ENCODE peak calls at places on chromosomes 5 and 9, in six cellular contexts. One of them, this sample, is unnamed.

GRCh38 chr5:113381791-113382190 is 53.0 kb downstream of the TSSK1B start:
- DNase-seq in heart left ventricle: no peak
- DNase-seq in GM13976: no peak
- DNase-seq in mucosa of descending colon: no peak
- DNase-seq in foreskin fibroblast: no peak
- DNase-seq in left lung: no peak
- DNase-seq in this sample: no peak

GRCh38 chr5:146109379-146109778 is 4.0 kb upstream of the PLAC8L1 start:
- DNase-seq in GM13976: no peak
- DNase-seq in foreskin fibroblast: no peak
- DNase-seq in heart left ventricle: no peak
- DNase-seq in left lung: no peak
- DNase-seq in mucosa of descending colon: no peak
- DNase-seq in this sample: no peak

GRCh38 chr9:130756460-130757152 is 63.0 kb downstream of the EXOSC2 start:
- DNase-seq in mucosa of descending colon: no peak
- DNase-seq in heart left ventricle: no peak
- DNase-seq in GM13976: no peak
- DNase-seq in left lung: no peak
- DNase-seq in foreskin fibroblast: peak
- DNase-seq in this sample: no peak

GRCh38 chr9:130845254-130845653 is 10.2 kb downstream of the ABL1 start:
- DNase-seq in GM13976: no peak
- DNase-seq in mucosa of descending colon: no peak
- DNase-seq in foreskin fibroblast: no peak
- DNase-seq in left lung: no peak
- DNase-seq in heart left ventricle: peak
- DNase-seq in this sample: no peak

GRCh38 chr5:177134653-177135225 is 1.2 kb downstream of the NSD1 start:
- DNase-seq in mucosa of descending colon: peak
- DNase-seq in left lung: no peak
- DNase-seq in heart left ventricle: no peak
- DNase-seq in GM13976: no peak
- DNase-seq in foreskin fibroblast: no peak
- DNase-seq in this sample: no peak

GRCh38 chr5:149617760-149618306 is 36.5 kb downstream of the ARHGEF37 start:
- DNase-seq in GM13976: no peak
- DNase-seq in mucosa of descending colon: no peak
- DNase-seq in heart left ventricle: no peak
- DNase-seq in left lung: no peak
- DNase-seq in foreskin fibroblast: no peak
- DNase-seq in this sample: no peak

GRCh38 chr5:172150514-172151425 is 37.3 kb downstream of the STK10 start:
- DNase-seq in mucosa of descending colon: peak
- DNase-seq in foreskin fibroblast: peak
- DNase-seq in GM13976: peak
- DNase-seq in heart left ventricle: peak
- DNase-seq in left lung: peak
- DNase-seq in this sample: peak

GRCh38 chr5:178121450-178122276 is 8.3 kb downstream of the N4BP3 start:
- DNase-seq in left lung: peak
- DNase-seq in mucosa of descending colon: no peak
- DNase-seq in foreskin fibroblast: no peak
- DNase-seq in GM13976: peak
- DNase-seq in heart left ventricle: no peak
- DNase-seq in this sample: no peak

GRCh38 chr9:129331772-129332512 is 153.9 kb upstream of the IER5L start:
- DNase-seq in foreskin fibroblast: no peak
- DNase-seq in mucosa of descending colon: no peak
- DNase-seq in GM13976: no peak
- DNase-seq in left lung: no peak
- DNase-seq in heart left ventricle: no peak
- DNase-seq in this sample: no peak

GRCh38 chr9:17793713-17794622 is 215.1 kb downstream of the SH3GL2 start:
- DNase-seq in left lung: no peak
- DNase-seq in heart left ventricle: no peak
- DNase-seq in mucosa of descending colon: no peak
- DNase-seq in GM13976: no peak
- DNase-seq in foreskin fibroblast: peak
- DNase-seq in this sample: no peak

GRCh38 chr5:125550237-125550636 is 803.8 kb upstream of the ZNF608 start:
- DNase-seq in GM13976: no peak
- DNase-seq in mucosa of descending colon: no peak
- DNase-seq in heart left ventricle: no peak
- DNase-seq in foreskin fibroblast: peak
- DNase-seq in left lung: no peak
- DNase-seq in this sample: no peak

GRCh38 chr9:136955202-136955942 is 3.3 kb downstream of the LCN12 start:
- DNase-seq in left lung: peak
- DNase-seq in foreskin fibroblast: no peak
- DNase-seq in GM13976: no peak
- DNase-seq in mucosa of descending colon: peak
- DNase-seq in heart left ventricle: no peak
- DNase-seq in this sample: no peak

GRCh38 chr5:61319388-61320146 is 12.5 kb upstream of the ZSWIM6 start:
- DNase-seq in mucosa of descending colon: no peak
- DNase-seq in left lung: no peak
- DNase-seq in heart left ventricle: peak
- DNase-seq in foreskin fibroblast: no peak
- DNase-seq in GM13976: peak
- DNase-seq in this sample: peak

GRCh38 chr5:178551059-178551458 is 39.1 kb downstream of the COL23A1 start:
- DNase-seq in heart left ventricle: no peak
- DNase-seq in mucosa of descending colon: no peak
- DNase-seq in left lung: no peak
- DNase-seq in foreskin fibroblast: peak
- DNase-seq in GM13976: no peak
- DNase-seq in this sample: no peak

GRCh38 chr5:102959055-102959454 is 160.9 kb downstream of the GIN1 start:
- DNase-seq in heart left ventricle: no peak
- DNase-seq in left lung: no peak
- DNase-seq in GM13976: no peak
- DNase-seq in foreskin fibroblast: peak
- DNase-seq in mucosa of descending colon: no peak
- DNase-seq in this sample: no peak

GRCh38 chr5:56357426-56357825 is 124.3 kb upstream of the ANKRD55 start:
- DNase-seq in left lung: no peak
- DNase-seq in GM13976: no peak
- DNase-seq in mucosa of descending colon: no peak
- DNase-seq in heart left ventricle: no peak
- DNase-seq in foreskin fibroblast: no peak
- DNase-seq in this sample: no peak

GRCh38 chr5:28014779-28015178 is 976.4 kb upstream of the CDH9 start:
- DNase-seq in heart left ventricle: no peak
- DNase-seq in left lung: no peak
- DNase-seq in mucosa of descending colon: no peak
- DNase-seq in foreskin fibroblast: no peak
- DNase-seq in GM13976: no peak
- DNase-seq in this sample: no peak

GRCh38 chr5:6740586-6741150 is 27.4 kb downstream of the TENT4A start:
- DNase-seq in GM13976: no peak
- DNase-seq in heart left ventricle: no peak
- DNase-seq in foreskin fibroblast: no peak
- DNase-seq in left lung: no peak
- DNase-seq in mucosa of descending colon: no peak
- DNase-seq in this sample: no peak

GRCh38 chr5:148794275-148794674 is 32.1 kb upstream of the ADRB2 start:
- DNase-seq in left lung: no peak
- DNase-seq in foreskin fibroblast: no peak
- DNase-seq in GM13976: no peak
- DNase-seq in heart left ventricle: no peak
- DNase-seq in mucosa of descending colon: no peak
- DNase-seq in this sample: no peak

GRCh38 chr9:12859704-12860251 is 85.0 kb downstream of the LURAP1L start:
- DNase-seq in mucosa of descending colon: no peak
- DNase-seq in heart left ventricle: no peak
- DNase-seq in GM13976: no peak
- DNase-seq in left lung: no peak
- DNase-seq in foreskin fibroblast: peak
- DNase-seq in this sample: no peak

GRCh38 chr9:89430995-89431394 is 66.9 kb downstream of the SEMA4D start:
- DNase-seq in GM13976: no peak
- DNase-seq in heart left ventricle: no peak
- DNase-seq in left lung: no peak
- DNase-seq in mucosa of descending colon: peak
- DNase-seq in foreskin fibroblast: no peak
- DNase-seq in this sample: no peak

GRCh38 chr9:89426389-89426961 is 71.4 kb downstream of the SEMA4D start:
- DNase-seq in GM13976: peak
- DNase-seq in left lung: no peak
- DNase-seq in mucosa of descending colon: peak
- DNase-seq in heart left ventricle: no peak
- DNase-seq in foreskin fibroblast: no peak
- DNase-seq in this sample: peak

GRCh38 chr9:89428222-89428761 is 69.6 kb downstream of the SEMA4D start:
- DNase-seq in left lung: no peak
- DNase-seq in heart left ventricle: no peak
- DNase-seq in mucosa of descending colon: peak
- DNase-seq in GM13976: no peak
- DNase-seq in foreskin fibroblast: no peak
- DNase-seq in this sample: no peak

GRCh38 chr9:89427621-89428221 is 70.2 kb downstream of the SEMA4D start:
- DNase-seq in mucosa of descending colon: peak
- DNase-seq in GM13976: peak
- DNase-seq in foreskin fibroblast: no peak
- DNase-seq in heart left ventricle: no peak
- DNase-seq in left lung: no peak
- DNase-seq in this sample: peak

DNA sequence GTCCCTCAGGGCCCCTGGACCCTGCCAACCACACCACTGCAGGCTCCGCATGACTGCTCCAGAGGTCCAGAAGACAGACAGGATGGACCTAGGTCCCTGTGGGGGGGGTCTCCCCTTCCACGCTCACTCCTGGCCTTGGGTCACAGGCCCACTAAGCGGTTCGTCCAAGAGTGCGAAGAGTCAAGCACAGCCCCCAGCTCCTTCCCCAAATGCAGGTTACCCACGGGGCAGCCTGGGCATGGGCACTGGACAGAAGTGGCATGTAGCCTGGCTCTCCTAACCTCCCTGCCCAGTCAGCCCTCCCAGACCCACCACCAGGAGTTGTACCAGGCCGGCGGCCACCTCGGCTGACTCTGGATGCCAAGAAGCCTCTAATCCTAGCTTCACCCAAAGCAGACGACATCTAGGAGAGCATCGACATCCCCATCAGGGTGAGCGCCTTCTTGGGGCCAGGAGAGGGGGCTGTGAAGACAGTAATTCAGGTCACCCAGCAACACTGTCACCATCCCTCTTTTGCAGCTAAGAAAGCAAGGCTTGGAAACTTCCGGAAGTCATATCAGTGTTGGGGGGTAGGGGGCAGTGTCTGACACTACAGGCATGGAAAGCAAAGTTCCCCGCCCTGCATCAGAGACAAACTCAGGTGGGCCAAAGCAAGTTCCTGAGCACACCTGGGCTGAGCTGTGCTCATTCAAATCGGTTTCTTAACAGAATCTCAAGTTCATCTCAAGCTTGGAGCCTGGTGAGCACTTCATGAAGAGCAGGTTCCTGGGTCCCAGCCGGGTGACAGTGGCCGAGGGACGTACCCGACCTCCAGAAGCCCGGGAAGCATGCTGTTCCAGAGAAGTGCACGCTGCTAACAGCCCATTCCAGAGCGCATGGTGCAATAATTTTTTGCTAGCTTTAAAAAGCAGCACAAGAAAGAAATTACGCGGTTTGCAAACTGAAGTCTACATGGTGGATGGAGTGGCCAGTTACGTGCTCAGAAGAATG is 68.7 kb downstream of the SEMA4D start:
- DNase-seq in GM13976: peak
- DNase-seq in foreskin fibroblast: no peak
- DNase-seq in mucosa of descending colon: peak
- DNase-seq in heart left ventricle: no peak
- DNase-seq in left lung: no peak
- DNase-seq in this sample: peak
- TF ChIP-seq CTCF in GM13976: peak
- TF ChIP-seq CTCF in foreskin fibroblast: peak
- TF ChIP-seq CTCF in mucosa of descending colon: no peak
- TF ChIP-seq CTCF in heart left ventricle: no peak
- TF ChIP-seq CTCF in left lung: no peak
- TF ChIP-seq CTCF in this sample: peak

DNA sequence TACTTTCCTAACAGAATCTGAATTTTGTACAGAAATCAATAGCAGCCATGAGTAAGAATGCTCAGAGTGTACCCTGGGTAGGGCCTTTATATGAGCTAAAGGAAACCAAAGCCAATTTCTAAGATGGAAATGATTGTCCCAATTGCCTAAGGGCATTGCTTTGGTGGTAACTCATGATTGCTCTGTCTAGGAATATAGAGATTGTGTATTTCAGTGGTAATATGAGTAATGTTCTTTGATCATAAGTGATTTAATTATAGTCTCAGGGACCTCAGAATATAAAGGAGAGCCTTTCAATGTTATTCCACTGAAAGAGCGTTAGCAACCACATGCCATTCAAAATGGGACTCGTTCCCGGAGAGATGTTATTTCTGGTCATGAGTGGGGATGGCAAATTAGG is 340.4 kb downstream of the ARHGEF28 start:
- DNase-seq in foreskin fibroblast: peak
- DNase-seq in left lung: no peak
- DNase-seq in mucosa of descending colon: no peak
- DNase-seq in heart left ventricle: no peak
- DNase-seq in GM13976: no peak
- DNase-seq in this sample: no peak
- TF ChIP-seq CTCF in foreskin fibroblast: no peak
- TF ChIP-seq CTCF in left lung: no peak
- TF ChIP-seq CTCF in mucosa of descending colon: no peak
- TF ChIP-seq CTCF in heart left ventricle: no peak
- TF ChIP-seq CTCF in GM13976: no peak
- TF ChIP-seq CTCF in this sample: no peak

GRCh38 chr5:59665086-59665831 is 228.3 kb downstream of the PDE4D start:
- DNase-seq in GM13976: no peak
- DNase-seq in foreskin fibroblast: peak
- DNase-seq in mucosa of descending colon: no peak
- DNase-seq in left lung: no peak
- DNase-seq in heart left ventricle: no peak
- DNase-seq in this sample: no peak

GRCh38 chr5:59661939-59662615 is 231.4 kb downstream of the PDE4D start:
- DNase-seq in foreskin fibroblast: no peak
- DNase-seq in heart left ventricle: no peak
- DNase-seq in left lung: no peak
- DNase-seq in mucosa of descending colon: no peak
- DNase-seq in GM13976: no peak
- DNase-seq in this sample: no peak

GRCh38 chr5:59661306-59661705 is 232.2 kb downstream of the PDE4D start:
- DNase-seq in left lung: no peak
- DNase-seq in heart left ventricle: no peak
- DNase-seq in foreskin fibroblast: peak
- DNase-seq in mucosa of descending colon: no peak
- DNase-seq in GM13976: no peak
- DNase-seq in this sample: no peak

GRCh38 chr5:59656351-59657254 is 236.9 kb downstream of the PDE4D start:
- DNase-seq in left lung: no peak
- DNase-seq in GM13976: no peak
- DNase-seq in heart left ventricle: no peak
- DNase-seq in foreskin fibroblast: no peak
- DNase-seq in mucosa of descending colon: no peak
- DNase-seq in this sample: no peak

GRCh38 chr5:59660737-59661136 is 232.8 kb downstream of the PDE4D start:
- DNase-seq in mucosa of descending colon: no peak
- DNase-seq in left lung: no peak
- DNase-seq in GM13976: peak
- DNase-seq in heart left ventricle: no peak
- DNase-seq in foreskin fibroblast: peak
- DNase-seq in this sample: peak
- TF ChIP-seq CTCF in mucosa of descending colon: no peak
- TF ChIP-seq CTCF in left lung: no peak
- TF ChIP-seq CTCF in GM13976: no peak
- TF ChIP-seq CTCF in heart left ventricle: peak
- TF ChIP-seq CTCF in foreskin fibroblast: peak
- TF ChIP-seq CTCF in this sample: peak

GRCh38 chr9:16671591-16672137 is 198.8 kb downstream of the BNC2 start:
- DNase-seq in GM13976: no peak
- DNase-seq in heart left ventricle: no peak
- DNase-seq in mucosa of descending colon: no peak
- DNase-seq in left lung: no peak
- DNase-seq in foreskin fibroblast: peak
- DNase-seq in this sample: no peak
- TF ChIP-seq CTCF in GM13976: no peak
- TF ChIP-seq CTCF in heart left ventricle: no peak
- TF ChIP-seq CTCF in mucosa of descending colon: no peak
- TF ChIP-seq CTCF in left lung: no peak
- TF ChIP-seq CTCF in foreskin fibroblast: no peak
- TF ChIP-seq CTCF in this sample: no peak